ENCODE peak calls at places on chromosomes 3 and 15, in nine cellular contexts. X, T, U, Z, S, P, O, E and N are unnamed samples.

GRCh38 chr15:90177012-90177411 is 24.1 kb upstream of the SEMA4B start:
- DNase-seq in S (no peak), O (no peak), Z (no peak), U (no peak), P (no peak), T (no peak), E (no peak), X (no peak), N (no peak)

GRCh38 chr3:190120161-190121060 is at the start of gene P3H2:
- DNase-seq in O (peak), E (peak), S (peak), T (peak), P (peak), U (peak), Z (peak), X (peak), N (peak)

GRCh38 chr3:55434789-55435188 is 52.3 kb downstream of the WNT5A start:
- DNase-seq in T (no peak), P (no peak), E (peak), O (no peak), Z (no peak), U (peak), X (no peak), S (no peak), N (no peak)

GRCh38 chr15:39108021-39108420 is 472.9 kb upstream of the THBS1 start:
- DNase-seq in X (no peak), E (peak), Z (no peak), P (no peak), U (no peak), S (no peak), O (no peak), T (no peak), N (no peak)

GRCh38 chr15:62665449-62665848 is 377.1 kb upstream of the TPM1 start:
- DNase-seq in T (peak), U (no peak), E (no peak), P (peak), S (no peak), Z (no peak), O (no peak), X (peak), N (no peak)

GRCh38 chr15:66452421-66452820 is 45.1 kb downstream of the SNAPC5 start:
- DNase-seq in O (no peak), T (no peak), S (no peak), P (no peak), E (peak), Z (no peak), X (no peak), U (no peak), N (no peak)

GRCh38 chr15:39665629-39666245 is 84.9 kb downstream of the THBS1 start:
- DNase-seq in O (no peak), S (no peak), T (no peak), Z (no peak), U (no peak), P (no peak), E (no peak), X (peak), N (no peak)

GRCh38 chr3:155185623-155186022 is 105.5 kb downstream of the MME start:
- DNase-seq in X (peak), Z (no peak), P (no peak), S (no peak), E (peak), T (peak), O (no peak), U (no peak), N (no peak)

GRCh38 chr3:149277338-149277813 is 55.7 kb upstream of the CP start:
- DNase-seq in Z (no peak), S (no peak), P (no peak), O (no peak), U (no peak), X (peak), T (peak), E (peak), N (no peak)

GRCh38 chr3:40631341-40631995 is 106.7 kb downstream of the ZNF621 start:
- DNase-seq in S (no peak), Z (no peak), X (no peak), T (no peak), P (no peak), E (no peak), O (no peak), U (no peak), N (no peak)

GRCh38 chr3:124401841-124402240 is 328.4 kb upstream of the UMPS start:
- DNase-seq in X (no peak), P (no peak), O (no peak), U (no peak), T (peak), Z (no peak), S (no peak), E (no peak), N (no peak)

GRCh38 chr15:68653795-68654194 is 75.0 kb downstream of the CORO2B start:
- DNase-seq in U (no peak), O (no peak), S (no peak), E (no peak), X (no peak), T (no peak), P (no peak), Z (no peak), N (no peak)

GRCh38 chr15:49023354-49023753 is 22.9 kb downstream of the SECISBP2L start:
- DNase-seq in E (no peak), U (no peak), O (no peak), S (no peak), X (no peak), Z (no peak), P (no peak), T (no peak), N (no peak)

GRCh38 chr3:51637941-51638471 is 33.0 kb upstream of the TEX264 start:
- DNase-seq in Z (no peak), U (no peak), E (peak), O (no peak), S (no peak), P (no peak), X (peak), T (peak), N (no peak)

GRCh38 chr15:61228025-61228901 is 839 bp downstream of the RORA start:
- DNase-seq in Z (peak), X (peak), U (peak), O (peak), T (peak), E (peak), S (peak), P (peak), N (no peak)

GRCh38 chr3:177478170-177478859 is 281.0 kb upstream of the TBL1XR1 start:
- DNase-seq in O (no peak), Z (no peak), X (peak), U (no peak), P (peak), T (peak), S (no peak), E (peak), N (peak)

DNA sequence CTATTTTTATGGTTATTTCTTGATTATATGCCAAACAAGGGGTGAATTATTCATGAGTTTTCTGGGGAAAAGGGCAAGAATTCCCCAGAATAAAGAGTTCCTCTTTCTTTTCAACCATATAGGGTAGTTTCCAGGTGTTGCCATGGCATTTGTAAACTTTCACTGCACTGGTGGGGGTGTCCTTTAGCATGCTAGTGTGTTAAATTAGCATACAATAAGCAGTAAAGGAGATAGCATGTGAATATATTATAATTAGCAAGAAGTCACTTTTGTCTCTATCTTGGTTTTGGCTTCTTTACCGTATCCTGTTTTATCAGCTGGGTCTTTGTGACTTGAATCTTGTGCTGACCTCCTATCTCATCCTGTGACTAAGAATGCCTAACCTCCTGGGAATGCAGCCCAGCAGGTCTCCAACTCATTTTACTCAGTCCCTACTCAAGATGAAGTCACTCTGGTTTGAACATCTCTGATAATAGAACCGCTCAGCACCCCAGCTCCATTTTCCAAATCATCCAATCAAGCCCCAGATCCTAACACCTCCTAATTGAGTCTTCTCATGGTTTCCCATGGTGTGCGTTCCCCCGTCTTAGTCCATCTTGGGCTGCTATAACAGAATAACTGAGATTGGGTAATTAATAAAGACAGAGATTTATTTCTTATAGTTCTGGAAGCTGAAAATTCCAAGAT is 3.4 kb upstream of the SELENOT start:
- DNase-seq in O (no peak), Z (no peak), E (peak), T (peak), P (no peak), U (no peak), X (peak), S (no peak), N (no peak)
- H3K4me3 ChIP-seq in O (no peak), Z (no peak), E (no peak), T (no peak), P (no peak), U (no peak), X (no peak), S (no peak), N (no peak)

GRCh38 chr3:69563968-69564367 is 175.3 kb upstream of the MITF start:
- DNase-seq in X (no peak), P (no peak), O (no peak), E (no peak), T (no peak), U (no peak), Z (no peak), S (no peak), N (no peak)

GRCh38 chr3:69562001-69562400 is 176.1 kb upstream of the FRMD4B start:
- DNase-seq in P (no peak), S (no peak), E (no peak), O (no peak), U (no peak), Z (no peak), T (no peak), X (no peak), N (no peak)

GRCh38 chr3:69565316-69565715 is 173.9 kb upstream of the MITF start:
- DNase-seq in S (no peak), Z (no peak), U (no peak), E (no peak), X (no peak), P (no peak), O (no peak), T (no peak), N (no peak)

GRCh38 chr3:69558912-69559311 is 173.0 kb upstream of the FRMD4B start:
- DNase-seq in O (no peak), T (no peak), P (no peak), E (peak), Z (peak), U (no peak), X (peak), S (no peak), N (peak)

DNA sequence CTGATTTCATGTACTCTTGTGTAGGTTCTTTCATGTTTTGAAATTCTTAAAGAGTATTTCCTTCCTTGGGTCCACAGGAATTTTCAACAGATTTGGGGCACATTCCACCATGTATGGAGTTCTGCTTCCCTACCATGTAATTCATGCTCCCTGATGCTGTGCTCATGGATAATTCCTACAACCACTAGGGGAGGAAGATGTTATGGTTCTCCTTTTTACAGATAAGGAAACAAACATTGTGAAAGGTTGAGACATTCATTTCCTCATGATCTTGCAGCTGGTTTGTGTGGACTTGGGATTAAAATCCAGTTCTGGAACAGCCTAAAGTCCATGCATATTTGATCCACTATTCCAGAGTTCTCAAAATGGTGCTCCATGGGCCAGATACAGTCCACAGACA is 174.9 kb upstream of the FRMD4B start:
- DNase-seq in O (no peak), T (no peak), S (no peak), Z (no peak), U (no peak), E (no peak), X (no peak), P (no peak), N (no peak)
- TF ChIP-seq CTCF in O (no peak), T (no peak), S (no peak), Z (no peak), U (peak), E (no peak), X (no peak), P (no peak), N (peak)

GRCh38 chr3:47578119-47578630 is 490 bp downstream of the CSPG5 start:
- DNase-seq in O (peak), X (no peak), T (no peak), P (peak), U (peak), Z (no peak), E (peak), S (peak), N (no peak)

GRCh38 chr3:47581422-47581821 is 2.8 kb upstream of the CSPG5 start:
- DNase-seq in P (no peak), Z (no peak), S (no peak), O (no peak), U (no peak), X (no peak), E (no peak), T (no peak), N (no peak)

GRCh38 chr3:47578691-47579632 is at the start of gene CSPG5:
- DNase-seq in X (no peak), T (no peak), Z (no peak), P (no peak), O (peak), S (peak), E (peak), U (peak), N (no peak)

GRCh38 chr3:47579875-47580274 is 1.2 kb upstream of the CSPG5 start:
- DNase-seq in P (no peak), E (no peak), Z (no peak), S (no peak), X (no peak), U (no peak), O (no peak), T (no peak), N (no peak)

GRCh38 chr3:47577583-47578118 is 1.0 kb downstream of the CSPG5 start:
- DNase-seq in X (no peak), T (no peak), E (peak), U (peak), O (peak), S (peak), Z (no peak), P (peak), N (no peak)
- H3K4me3 ChIP-seq in X (peak), T (peak), E (peak), U (peak), O (no peak), S (peak), Z (peak), P (peak), N (peak)

GRCh38 chr3:141303481-141304223 is 64.7 kb upstream of the ZBTB38 start:
- DNase-seq in T (peak), Z (no peak), S (no peak), P (no peak), X (peak), O (no peak), E (peak), U (no peak), N (peak)

GRCh38 chr3:141305436-141305835 is 62.9 kb upstream of the ZBTB38 start:
- DNase-seq in U (no peak), T (no peak), P (no peak), X (peak), O (no peak), Z (no peak), S (no peak), E (peak), N (peak)

GRCh38 chr3:141306276-141306675 is 62.0 kb upstream of the ZBTB38 start:
- DNase-seq in P (no peak), E (peak), U (no peak), X (no peak), O (no peak), Z (no peak), T (no peak), S (no peak), N (no peak)

GRCh38 chr3:141306922-141307321 is 61.4 kb upstream of the ZBTB38 start:
- DNase-seq in T (no peak), Z (no peak), O (no peak), P (no peak), S (no peak), U (no peak), E (no peak), X (no peak), N (peak)

GRCh38 chr3:141302364-141303141 is 65.8 kb upstream of the ZBTB38 start:
- DNase-seq in X (peak), Z (no peak), E (peak), P (no peak), T (peak), S (no peak), U (no peak), O (no peak), N (peak)
- TF ChIP-seq CTCF in X (peak), Z (no peak), E (peak), P (no peak), T (no peak), S (no peak), U (no peak), O (no peak), N (no peak)

GRCh38 chr3:109355625-109356441 is 18.5 kb upstream of the DPPA4 start:
- DNase-seq in X (no peak), T (no peak), S (no peak), Z (no peak), O (no peak), P (no peak), E (no peak), U (no peak), N (no peak)
- H3K4me3 ChIP-seq in X (no peak), T (no peak), S (no peak), Z (no peak), O (no peak), P (no peak), E (no peak), U (no peak), N (no peak)

DNA sequence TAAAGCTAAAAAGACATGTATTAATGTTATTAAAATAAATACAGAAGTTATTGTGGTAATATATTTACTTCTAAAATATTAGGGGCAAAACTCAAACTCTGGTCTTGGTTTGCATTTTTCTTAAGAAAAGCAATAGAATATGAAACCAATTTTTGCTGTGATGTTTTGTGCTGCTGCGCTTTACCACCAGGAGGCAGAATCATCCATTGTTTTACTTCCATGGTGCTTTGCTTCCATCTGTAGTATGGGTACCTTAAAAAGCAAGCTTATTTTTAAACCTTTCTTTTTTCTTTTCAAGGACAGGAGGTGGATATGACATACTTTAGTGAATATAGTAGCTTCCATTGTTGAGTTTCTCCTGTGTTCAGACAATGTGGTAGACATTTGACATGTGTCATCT is 46.6 kb upstream of the MRPL3 start:
- DNase-seq in T (no peak), E (no peak), O (no peak), U (no peak), P (no peak), S (no peak), X (peak), Z (no peak), N (no peak)
- TF ChIP-seq CTCF in T (peak), E (peak), O (no peak), U (no peak), P (no peak), S (no peak), X (peak), Z (no peak), N (no peak)

DNA sequence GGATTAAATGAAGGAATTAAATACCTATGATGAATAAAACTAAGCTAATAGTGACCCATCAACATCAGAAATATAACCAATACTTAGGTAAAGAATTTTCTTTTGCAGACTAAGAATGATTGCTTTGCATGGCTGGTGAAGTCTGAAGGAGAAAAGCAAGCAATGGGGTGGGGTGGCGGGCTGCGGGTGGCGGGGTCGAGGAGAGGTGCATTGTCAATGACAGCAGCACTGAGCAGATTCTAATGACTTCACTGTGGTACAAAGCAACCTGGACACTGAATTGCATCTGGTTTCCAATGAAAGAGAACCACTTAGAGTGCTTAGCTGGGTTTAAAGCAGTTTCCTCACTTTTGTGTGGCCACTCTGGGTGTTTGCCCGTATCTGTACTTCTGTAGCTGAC is 171.5 kb upstream of the IL12A start:
- DNase-seq in O (no peak), E (no peak), U (no peak), P (no peak), X (no peak), Z (no peak), T (no peak), S (no peak), N (no peak)
- H3K4me3 ChIP-seq in O (no peak), E (no peak), U (no peak), P (no peak), X (no peak), Z (no peak), T (no peak), S (no peak), N (no peak)

GRCh38 chr15:95760508-95760907 is 570.0 kb upstream of the NR2F2 start:
- DNase-seq in T (no peak), X (no peak), S (peak), O (peak), P (no peak), U (no peak), E (peak), Z (no peak), N (no peak)
- TF ChIP-seq CTCF in T (no peak), X (no peak), S (no peak), O (no peak), P (no peak), U (no peak), E (no peak), Z (no peak), N (no peak)

DNA sequence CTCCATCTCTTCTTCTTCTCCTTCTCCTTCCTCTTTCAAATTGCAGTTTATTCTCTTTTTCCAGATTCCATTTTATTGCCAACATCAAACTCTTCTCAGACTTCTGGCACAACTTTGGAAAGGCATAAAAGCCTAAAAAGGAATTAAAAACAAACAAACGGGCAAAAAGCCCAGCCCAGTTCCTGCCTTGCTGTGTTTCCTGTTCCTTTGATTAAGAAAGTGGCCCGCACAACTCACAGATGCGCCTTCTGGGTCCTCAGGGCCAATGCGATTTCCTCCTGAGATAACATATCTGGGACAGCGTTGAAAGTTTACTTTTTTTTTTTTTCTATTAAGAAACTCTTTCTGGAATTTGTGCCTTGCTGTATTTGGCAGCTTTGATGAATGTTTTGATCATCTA is 158.8 kb upstream of the UBE3A start:
- DNase-seq in T (no peak), X (no peak), O (no peak), S (no peak), U (no peak), E (no peak), P (no peak), Z (no peak), N (no peak)
- H3K4me3 ChIP-seq in T (no peak), X (no peak), O (no peak), S (peak), U (no peak), E (no peak), P (no peak), Z (no peak), N (peak)